ENCODE peak calls at places on chromosome 18, in nine cellular contexts. B is HFF-Myc, R is heart left ventricle, C is endothelial cell of umbilical vein, U is fibroblast of mammary gland, A is WTC11, V is ovary, L is colonic mucosa, G is bronchial epithelial cell. M is an unnamed sample.

GRCh38 chr18:75654928-75655745 is 227.6 kb upstream of the SMIM21 start:
- DNase-seq in G (no peak), L (no peak), U (peak; percentile 2), V (peak; percentile 71), B (no peak), C (no peak), A (no peak), R (no peak), M (no peak)

GRCh38 chr18:61531182-61531581 is 198.0 kb downstream of the CDH20 start:
- DNase-seq in U (no peak), A (no peak), R (no peak), L (no peak), C (no peak), G (no peak), B (no peak), V (no peak), M (no peak)

GRCh38 chr18:9353596-9353995 is 19.0 kb downstream of the TWSG1 start:
- DNase-seq in C (no peak), L (no peak), U (no peak), G (no peak), V (no peak), A (no peak), B (no peak), R (no peak), M (no peak)

GRCh38 chr18:32577561-32577960 is 106.9 kb upstream of the GAREM1 start:
- DNase-seq in L (no peak), A (no peak), V (no peak), R (no peak), G (no peak), B (no peak), U (no peak), C (no peak), M (no peak)

GRCh38 chr18:74522635-74523548 is 11.4 kb upstream of the CNDP1 start:
- DNase-seq in U (no peak), A (no peak), B (no peak), C (no peak), G (no peak), V (no peak), R (no peak), L (no peak), M (no peak)

GRCh38 chr18:61833387-61833786 is 59.4 kb downstream of the RNF152 start:
- DNase-seq in L (no peak), G (no peak), B (peak; percentile 63), U (peak; percentile 34), A (no peak), V (no peak), R (no peak), C (peak; percentile 93), M (peak; percentile 41)

GRCh38 chr18:74459877-74460276 is 2.8 kb upstream of the DIPK1C start:
- DNase-seq in A (peak; percentile 53), C (no peak), L (no peak), B (no peak), R (no peak), U (no peak), V (no peak), G (no peak), M (no peak)

GRCh38 chr18:23331091-23331920 is 121.8 kb upstream of the RIOK3 start:
- DNase-seq in L (no peak), U (no peak), G (peak; percentile 77), A (peak; percentile 62), C (no peak), R (no peak), V (no peak), B (no peak), M (no peak)

GRCh38 chr18:10833656-10834055 is 307.8 kb downstream of the NAPG start:
- DNase-seq in V (no peak), C (no peak), G (no peak), U (no peak), A (no peak), B (no peak), L (no peak), R (no peak), M (no peak)

GRCh38 chr18:24609249-24609648 is 148.8 kb downstream of the HRH4 start:
- DNase-seq in V (no peak), G (no peak), L (no peak), B (no peak), A (no peak), C (no peak), U (no peak), R (no peak), M (no peak)

GRCh38 chr18:75139226-75139911 is 69.6 kb downstream of the PTGR3 start:
- DNase-seq in V (no peak), L (no peak), R (no peak), U (no peak), C (no peak), G (no peak), B (no peak), A (no peak), M (no peak)

GRCh38 chr18:31943895-31944816 is 1.2 kb upstream of the TRAPPC8 start:
- DNase-seq in U (no peak), L (no peak), R (no peak), C (peak; percentile 4), B (no peak), A (no peak), G (peak; percentile 12), V (no peak), M (no peak)

GRCh38 chr18:6920099-6920955 is 190.8 kb downstream of the ARHGAP28 start:
- DNase-seq in B (peak; percentile 68), A (peak; percentile 78), R (no peak), V (peak; percentile 48), L (peak; percentile 80), U (peak; percentile 77), C (peak; percentile 64), G (peak; percentile 53), M (peak; percentile 18)

GRCh38 chr18:79964330-79965118 is at the start of gene HSBP1L1:
- DNase-seq in A (peak; percentile 80), B (no peak), G (no peak), U (peak; percentile 28), V (peak; percentile 62), R (peak; percentile 61), L (peak; percentile 77), C (peak; percentile 40), M (no peak)

GRCh38 chr18:702957-703659 is 9.3 kb downstream of the ENOSF1 start:
- DNase-seq in B (peak; percentile 73), R (no peak), A (no peak), V (no peak), G (peak; percentile 98), L (peak; percentile 15), U (peak; percentile 97), C (peak; percentile 29), M (peak; percentile 54)

GRCh38 chr18:46343940-46344372 is 239.8 kb downstream of the HAUS1 start:
- DNase-seq in B (no peak), U (no peak), L (peak; percentile 24), G (peak; percentile 44), A (peak; percentile 52), V (no peak), C (no peak), R (peak; percentile 52), M (no peak)

GRCh38 chr18:57023483-57023882 is 123.4 kb upstream of the BOD1L2 start:
- DNase-seq in R (no peak), G (no peak), C (no peak), U (no peak), B (no peak), A (no peak), V (no peak), L (no peak), M (no peak)

GRCh38 chr18:44945847-44946490 is 265.3 kb downstream of the SETBP1 start:
- DNase-seq in G (no peak), U (no peak), L (no peak), B (no peak), C (no peak), R (no peak), A (no peak), V (no peak), M (no peak)
- TF ChIP-seq CTCF in G (no peak), U (no peak), L (no peak), B (no peak), C (no peak), R (no peak), A (no peak), V (no peak), M (no peak)

GRCh38 chr18:52422985-52423601 is 83.1 kb downstream of the DCC start:
- DNase-seq in L (no peak), R (no peak), B (no peak), A (no peak), C (no peak), U (no peak), V (no peak), G (no peak), M (no peak)
- TF ChIP-seq CTCF in L (no peak), R (no peak), B (no peak), A (no peak), C (no peak), U (no peak), V (no peak), G (no peak), M (no peak)

GRCh38 chr18:77207540-77207939 is 42.1 kb upstream of the GALR1 start:
- DNase-seq in U (peak; percentile 90), B (peak; percentile 56), V (peak; percentile 80), A (peak; percentile 53), R (peak; percentile 49), G (peak; percentile 36), C (peak; percentile 51), L (peak; percentile 54), M (peak; percentile 67)
- TF ChIP-seq CTCF in U (peak; percentile 85), B (peak; percentile 75), V (no peak), A (peak; percentile 41), R (peak; percentile 51), G (peak; percentile 51), C (peak; percentile 65), L (peak; percentile 43), M (peak; percentile 82)

GRCh38 chr18:44894011-44894410 is 213.3 kb downstream of the SETBP1 start:
- DNase-seq in C (peak; percentile 18), V (no peak), A (no peak), U (no peak), L (no peak), R (no peak), G (no peak), B (no peak), M (no peak)

GRCh38 chr18:44896817-44897216 is 216.1 kb downstream of the SETBP1 start:
- DNase-seq in U (no peak), R (no peak), C (no peak), L (no peak), A (no peak), B (no peak), G (no peak), V (no peak), M (no peak)

GRCh38 chr18:44893045-44893706 is 212.5 kb downstream of the SETBP1 start:
- DNase-seq in V (no peak), G (no peak), R (no peak), L (no peak), A (no peak), U (peak; percentile 9), B (no peak), C (no peak), M (no peak)

GRCh38 chr18:44897445-44898215 is 216.9 kb downstream of the SETBP1 start:
- DNase-seq in L (no peak), B (no peak), A (no peak), R (no peak), U (no peak), G (no peak), C (no peak), V (no peak), M (no peak)

DNA sequence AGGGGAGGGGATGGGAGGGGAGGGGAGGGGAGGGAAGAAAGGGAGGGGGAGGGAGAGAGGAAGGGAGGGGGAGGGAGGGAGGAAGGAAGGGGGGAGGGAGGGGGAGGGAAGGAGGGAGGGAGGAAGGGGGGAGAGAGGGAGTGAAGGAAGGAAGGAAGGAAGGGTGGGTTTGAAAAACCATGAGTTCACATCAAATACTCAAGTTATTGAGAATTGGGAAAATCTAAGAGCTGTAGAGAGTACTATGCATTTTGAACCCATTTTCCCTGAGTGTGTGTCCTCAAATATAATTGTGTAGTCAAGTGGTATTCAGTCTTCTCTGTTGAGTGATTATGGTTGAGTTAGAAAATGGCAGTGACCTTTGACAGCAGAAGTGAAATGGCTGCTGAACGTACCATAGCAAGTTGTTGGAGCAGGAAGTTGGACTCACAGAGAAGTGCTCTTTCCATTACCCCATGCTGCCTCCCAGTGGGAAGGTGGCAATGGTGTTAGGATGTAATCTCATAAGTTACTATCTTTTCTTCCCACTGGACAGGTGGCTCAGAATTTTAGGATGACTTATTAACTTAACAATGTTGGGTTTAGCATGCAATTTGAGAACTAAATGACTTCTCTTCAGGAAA is 214.6 kb downstream of the SETBP1 start:
- DNase-seq in L (peak; percentile 82), A (no peak), G (peak; percentile 75), U (peak; percentile 85), V (no peak), B (peak; percentile 20), R (peak; percentile 43), C (peak; percentile 49), M (peak; percentile 8)
- TF ChIP-seq CTCF in L (peak; percentile 55), A (no peak), G (peak; percentile 67), U (peak; percentile 78), V (no peak), B (peak; percentile 49), R (peak; percentile 45), C (no peak), M (peak; percentile 33)